ENCODE peak calls at places on chromosomes 11 and 22, in nine cellular contexts. G, P, T, Z, J, Y, H, C and O are unnamed samples.
A peak's percentile ranks its signal among the peaks of the same experiment; 100 is the strongest.

GRCh38 chr11:104565581-104565956 is 332.7 kb downstream of the CASP12 start:
- DNase-seq in G (no peak), H (no peak), J (no peak), Z (no peak), P (no peak), T (no peak), C (no peak), Y (no peak), O (no peak)

GRCh38 chr11:118913411-118914125 is 12.2 kb downstream of the BCL9L start:
- DNase-seq in G (no peak), H (no peak), C (no peak), T (no peak), Z (peak; percentile 68), Y (no peak), J (no peak), P (no peak), O (no peak)

GRCh38 chr11:9574806-9575530 is 1.5 kb downstream of the WEE1 start:
- DNase-seq in T (peak; percentile 56), P (no peak), C (peak; percentile 61), J (peak; percentile 67), G (no peak), Y (peak; percentile 79), H (peak; percentile 59), Z (peak; percentile 66), O (no peak)

GRCh38 chr11:70139785-70140410 is 61.8 kb downstream of the ANO1 start:
- DNase-seq in J (no peak), Y (no peak), T (no peak), G (no peak), C (no peak), P (no peak), Z (no peak), H (no peak), O (no peak)

GRCh38 chr22:35894937-35895708 is 133.5 kb downstream of the RBFOX2 start:
- DNase-seq in T (no peak), C (no peak), J (peak; percentile 88), H (no peak), P (no peak), G (peak; percentile 34), Z (peak; percentile 18), Y (peak; percentile 68), O (peak; percentile 62)

GRCh38 chr22:31628969-31629723 is 32.9 kb downstream of the PISD start:
- DNase-seq in C (no peak), H (no peak), Y (no peak), T (no peak), Z (no peak), P (no peak), G (no peak), J (no peak), O (no peak)

GRCh38 chr11:134746609-134747008 is 334.6 kb upstream of the B3GAT1 start:
- DNase-seq in P (no peak), H (no peak), C (no peak), J (no peak), G (no peak), Z (no peak), Y (no peak), T (no peak), O (no peak)

GRCh38 chr11:9738126-9738525 is 74.2 kb downstream of the SWAP70 start:
- DNase-seq in Z (no peak), G (no peak), Y (no peak), P (no peak), C (no peak), J (no peak), H (peak; percentile 61), T (no peak), O (no peak)

GRCh38 chr22:49369726-49370717 is 457.7 kb downstream of the BRD1 start:
- DNase-seq in J (no peak), Z (no peak), T (no peak), Y (no peak), H (no peak), G (no peak), P (no peak), C (no peak), O (no peak)

GRCh38 chr11:19552684-19553083 is 160.0 kb upstream of the NAV2 start:
- DNase-seq in C (no peak), T (no peak), Z (no peak), J (no peak), H (no peak), Y (no peak), G (no peak), P (no peak), O (no peak)

GRCh38 chr11:74672956-74673895 is 58.0 kb downstream of the CHRDL2 start:
- DNase-seq in C (peak; percentile 80), H (peak; percentile 76), T (no peak), G (peak; percentile 64), Y (peak; percentile 98), Z (peak; percentile 29), P (no peak), J (peak; percentile 95), O (peak; percentile 99)

GRCh38 chr11:111541209-111542061 is 915 bp downstream of the LAYN start:
- DNase-seq in J (no peak), Z (peak; percentile 47), Y (peak; percentile 91), C (peak; percentile 56), P (no peak), G (peak; percentile 21), H (peak; percentile 57), T (no peak), O (peak; percentile 77)
- H3K4me3 ChIP-seq in J (peak overlapping the region; percentile 81), Z (no peak overlapping the region), Y (peak overlapping the region; percentile 69), C (peak overlapping the region; percentile 77), P (no peak overlapping the region), G (peak overlapping the region; percentile 80), H (no peak overlapping the region), T (no peak overlapping the region), O (peak overlapping the region; percentile 82)

GRCh38 chr11:17864478-17864941 is 129.9 kb downstream of the KCNC1 start:
- DNase-seq in T (no peak), P (no peak), H (peak; percentile 21), Z (no peak), J (no peak), G (no peak), Y (no peak), C (no peak), O (no peak)
- TF ChIP-seq CTCF in T (peak; percentile 76), P (peak; percentile 72), H (peak; percentile 54), Z (peak; percentile 17), J (peak; percentile 44), G (no peak), Y (peak; percentile 47), C (peak; percentile 50), O (peak; percentile 13)

DNA sequence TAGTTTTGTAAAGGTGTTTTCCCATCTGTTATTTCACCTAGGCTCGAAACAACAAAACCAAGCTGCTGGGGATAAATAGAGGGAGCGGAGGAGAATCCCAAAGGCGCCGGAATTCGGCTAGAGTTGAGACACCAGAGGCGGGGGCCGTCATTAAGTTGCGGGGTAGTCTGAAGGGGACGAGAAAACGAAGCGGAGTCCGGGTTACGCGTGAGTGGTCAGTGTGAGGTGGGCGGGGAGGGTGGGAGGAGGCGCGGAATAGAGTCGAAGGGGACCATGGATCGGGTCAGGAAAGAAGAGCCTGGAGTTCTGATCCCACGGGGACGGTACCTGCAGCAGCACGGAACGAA is 361 bp downstream of the SRPRA start:
- DNase-seq in T (no peak), C (no peak), J (no peak), G (no peak), Z (no peak), H (no peak), P (no peak), Y (no peak), O (no peak)
- H3K4me3 ChIP-seq in T (peak overlapping the region; percentile 99), C (peak overlapping the region; percentile 82), J (peak overlapping the region; percentile 91), G (peak overlapping the region; percentile 89), Z (peak overlapping the region; percentile 95), H (peak overlapping the region; percentile 78), P (peak overlapping the region; percentile 99), Y (peak overlapping the region; percentile 97), O (peak overlapping the region; percentile 98)

DNA sequence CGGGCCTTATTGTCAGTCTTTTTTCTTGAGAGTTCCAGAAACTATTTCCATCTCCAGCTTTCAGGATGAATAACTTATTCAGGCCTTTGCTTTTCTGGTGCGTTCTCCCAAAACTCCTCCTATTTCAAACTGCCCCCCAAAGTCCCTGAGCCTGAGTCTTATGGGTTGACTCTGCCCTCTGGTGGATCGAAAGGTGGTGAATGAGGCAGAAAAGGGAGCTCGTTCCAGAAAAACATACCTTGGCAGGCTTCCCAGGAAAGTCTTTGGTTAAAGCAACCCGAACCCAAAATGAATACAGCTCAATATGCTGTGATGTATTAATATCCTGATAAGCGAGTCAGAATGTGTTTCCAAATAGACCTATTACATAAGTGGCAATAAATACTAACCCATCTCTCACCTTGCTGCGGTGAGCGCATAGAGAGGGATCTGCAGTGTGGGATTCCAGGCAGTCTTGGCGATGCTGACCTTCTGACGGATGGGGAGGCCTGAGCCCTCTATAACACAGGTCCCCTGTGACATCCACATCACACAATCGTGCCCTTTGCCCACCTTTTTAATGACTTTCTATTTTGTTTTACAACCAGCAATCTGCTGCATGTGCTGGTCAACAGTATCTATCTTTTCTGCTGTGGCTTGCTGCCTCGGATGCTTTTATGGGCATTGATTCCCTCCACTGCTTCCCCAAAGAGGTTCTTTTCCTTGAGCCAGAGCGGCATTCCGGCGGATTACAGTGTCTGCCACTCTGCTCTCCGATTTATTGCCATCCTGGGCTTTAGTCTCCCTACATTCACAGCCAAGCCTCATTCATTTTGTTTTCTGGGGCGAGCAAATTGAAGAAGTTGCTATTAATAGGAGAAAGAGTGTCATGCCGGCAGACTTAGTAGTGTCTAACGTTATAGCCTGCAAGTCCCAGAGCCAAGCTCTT is 756.8 kb downstream of the NTM start:
- DNase-seq in G (no peak), Y (peak; percentile 86), T (no peak), J (peak; percentile 74), Z (no peak), P (no peak), H (peak; percentile 70), C (peak; percentile 85), O (peak; percentile 68)
- TF ChIP-seq CTCF in G (peak; percentile 22), Y (peak; percentile 86), T (no peak), J (peak; percentile 85), Z (no peak), P (peak; percentile 54), H (peak; percentile 51), C (peak; percentile 80), O (peak; percentile 78)

DNA sequence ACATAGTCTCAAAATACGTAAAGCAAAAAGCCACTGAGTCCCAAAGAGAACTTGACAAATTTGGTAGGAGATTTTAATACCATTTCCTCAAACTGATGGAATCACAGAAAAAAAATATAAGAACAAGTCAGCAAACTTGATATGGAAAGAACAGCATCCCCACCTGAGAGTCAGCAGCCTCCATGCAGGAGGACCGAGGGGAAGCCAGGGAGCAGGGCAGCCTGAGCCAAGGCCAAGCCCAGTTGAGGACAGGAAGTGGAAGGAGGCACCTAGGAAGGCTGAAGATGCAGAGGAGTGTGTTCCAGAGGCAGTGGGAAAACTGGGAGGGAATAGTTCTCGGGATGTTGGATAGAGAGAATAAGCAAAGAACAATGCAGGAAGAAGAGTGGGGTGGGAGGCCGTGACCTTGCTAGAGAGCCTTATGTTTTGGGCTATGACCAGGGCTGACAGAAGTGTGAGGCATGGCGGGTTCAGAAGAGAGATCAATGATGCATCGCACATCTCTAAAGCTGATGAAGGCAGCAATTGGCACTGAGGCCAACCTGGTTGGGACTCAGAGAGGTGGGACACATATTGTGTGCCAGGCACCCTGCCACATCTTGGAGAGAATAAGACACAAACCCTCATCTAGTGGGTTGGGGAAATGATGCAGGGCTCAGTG is 15.4 kb downstream of the APOA4 start:
- DNase-seq in G (no peak), H (no peak), J (no peak), Y (no peak), P (no peak), Z (no peak), T (no peak), C (no peak), O (no peak)
- H3K4me3 ChIP-seq in G (no peak overlapping the region), H (no peak overlapping the region), J (no peak overlapping the region), Y (no peak overlapping the region), P (no peak overlapping the region), Z (no peak overlapping the region), T (no peak overlapping the region), C (no peak overlapping the region), O (no peak overlapping the region)